ENCODE peak calls at places on chromosome 13, in eight cellular contexts. S is Panc1, C is fibroblast of pulmonary artery, Z is A549, U is fibroblast of the aortic adventitia, W is choroid plexus epithelial cell, P is ovary, D is fibroblast of lung. Y is an unnamed sample.
A peak's percentile ranks its signal among the peaks of the same experiment; 100 is the strongest.

GRCh38 chr13:34587586-34587985 is 354.5 kb upstream of the NBEA start:
- DNase-seq in S (no peak), C (no peak), Z (no peak), U (no peak), W (peak; percentile 22), P (no peak), D (no peak), Y (no peak)

GRCh38 chr13:93775507-93776108 is 549.0 kb downstream of the GPC6 start:
- DNase-seq in S (no peak), C (peak; percentile 67), Z (no peak), U (peak; percentile 76), W (peak; percentile 85), P (no peak), D (peak; percentile 66), Y (peak; percentile 78)

GRCh38 chr13:111365149-111366005 is 44.9 kb downstream of the TEX29 start:
- DNase-seq in S (no peak), C (no peak), Z (no peak), U (no peak), W (no peak), P (no peak), D (no peak), Y (no peak)

GRCh38 chr13:75173457-75174356 is 308.3 kb downstream of the TBC1D4 start:
- DNase-seq in S (no peak), C (no peak), Z (peak; percentile 78), U (no peak), W (no peak), P (no peak), D (no peak), Y (no peak)

GRCh38 chr13:99012539-99012938 is 34.7 kb upstream of the DOCK9 start:
- DNase-seq in S (no peak), C (no peak), Z (no peak), U (no peak), W (no peak), P (no peak), D (no peak), Y (no peak)

GRCh38 chr13:80604094-80604493 is 263.2 kb upstream of the SPRY2 start:
- DNase-seq in S (no peak), C (peak; percentile 52), Z (no peak), U (peak; percentile 37), W (peak; percentile 17), P (no peak), D (no peak), Y (no peak)

GRCh38 chr13:75788494-75788991 is 152.4 kb downstream of the LMO7 start:
- DNase-seq in S (no peak), C (peak; percentile 76), Z (peak; percentile 48), U (peak; percentile 92), W (peak; percentile 83), P (no peak), D (peak; percentile 90), Y (peak; percentile 75)

GRCh38 chr13:106276876-106277275 is 258.6 kb downstream of the EFNB2 start:
- DNase-seq in S (no peak), C (no peak), Z (no peak), U (no peak), W (no peak), P (no peak), D (no peak), Y (peak; percentile 58)

GRCh38 chr13:52848455-52849190 is at the start of gene PCDH8:
- DNase-seq in S (no peak), C (no peak), Z (no peak), U (no peak), W (no peak), P (no peak), D (no peak), Y (no peak)

GRCh38 chr13:113427562-113428468 is 25.5 kb downstream of the ADPRHL1 start:
- DNase-seq in S (no peak), C (no peak), Z (no peak), U (peak; percentile 52), W (peak; percentile 63), P (no peak), D (peak; percentile 57), Y (no peak)

GRCh38 chr13:94427313-94427712 is 52.2 kb downstream of the DCT start:
- DNase-seq in S (no peak), C (no peak), Z (no peak), U (no peak), W (no peak), P (no peak), D (no peak), Y (no peak)

GRCh38 chr13:34369925-34370324 is 552.0 kb downstream of the RFC3 start:
- DNase-seq in S (no peak), C (no peak), Z (no peak), U (no peak), W (no peak), P (no peak), D (no peak), Y (no peak)

GRCh38 chr13:51057001-51057400 is 54.1 kb downstream of the C13orf42 start:
- DNase-seq in S (no peak), C (no peak), Z (no peak), U (no peak), W (no peak), P (no peak), D (no peak), Y (no peak)

GRCh38 chr13:96020155-96020575 is 33.0 kb downstream of the UGGT2 start:
- DNase-seq in S (peak; percentile 30), C (peak; percentile 88), Z (peak; percentile 67), U (peak; percentile 83), W (peak; percentile 93), P (no peak), D (peak; percentile 80), Y (peak; percentile 79)
- TF ChIP-seq CTCF in S (peak; percentile 71), C (peak; percentile 75), Z (peak; percentile 50), U (peak; percentile 71), W (peak; percentile 83), P (no peak), D (peak; percentile 69), Y (peak; percentile 73)

DNA sequence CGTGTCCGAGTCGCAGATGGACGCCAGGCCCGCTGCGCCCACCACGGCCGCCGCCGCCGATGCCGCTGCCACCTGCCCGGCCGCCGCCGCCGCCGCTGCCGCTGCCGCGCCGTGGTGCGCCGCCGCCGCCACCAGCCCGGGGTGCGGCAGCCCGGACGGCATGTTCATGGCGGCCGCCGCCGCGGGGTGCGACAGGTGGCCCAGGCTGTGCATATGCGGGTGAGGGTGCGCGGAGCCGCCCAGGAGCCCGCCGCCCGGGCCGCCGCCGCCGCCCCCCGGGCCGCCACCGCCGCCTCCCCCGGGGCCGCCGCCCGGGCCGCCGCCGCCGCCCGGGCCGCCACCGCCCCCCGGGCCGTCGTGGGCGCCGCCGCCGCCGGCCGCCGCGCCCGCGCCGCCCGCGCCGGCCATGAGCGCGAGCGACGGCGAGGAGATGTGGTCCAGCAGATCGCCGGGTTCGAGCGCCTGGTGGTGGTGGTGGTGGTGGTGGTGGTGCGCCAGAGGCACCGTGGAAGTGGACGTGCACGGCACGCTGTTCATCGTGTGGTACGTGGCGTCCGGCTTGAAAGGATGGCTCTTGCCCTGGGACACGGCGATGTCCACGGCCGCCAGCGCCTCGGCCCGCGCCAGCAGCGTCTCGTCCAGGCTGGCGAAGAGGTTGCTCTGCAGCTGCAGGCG is 1.3 kb downstream of the POU4F1 start:
- DNase-seq in S (no peak), C (no peak), Z (no peak), U (no peak), W (no peak), P (no peak), D (no peak), Y (no peak)
- H3K4me3 ChIP-seq in S (no peak overlapping the region), C (no peak overlapping the region), Z (no peak overlapping the region), U (no peak overlapping the region), W (no peak overlapping the region), P (no peak overlapping the region), D (no peak overlapping the region), Y (no peak overlapping the region)

DNA sequence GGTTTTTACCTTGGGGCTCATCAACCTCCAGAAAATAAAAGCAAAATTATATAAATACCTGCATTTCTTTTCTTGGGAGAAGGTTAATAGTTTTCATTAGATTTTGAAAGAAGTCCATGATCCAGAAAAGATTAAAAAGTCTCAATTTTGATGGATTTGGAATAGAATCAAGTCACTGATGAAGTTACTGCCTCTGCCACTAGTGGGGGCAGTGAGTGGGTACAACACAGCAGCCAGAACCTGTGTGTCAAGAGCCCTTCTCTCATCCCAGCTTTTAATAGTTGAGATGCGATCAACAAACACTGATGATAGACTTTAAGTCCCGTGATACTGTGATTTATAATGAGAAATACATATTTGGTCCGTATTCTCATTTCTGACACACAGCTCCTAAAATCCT is 686.7 kb downstream of the DIAPH3 start:
- DNase-seq in S (no peak), C (no peak), Z (peak; percentile 6), U (no peak), W (peak; percentile 35), P (no peak), D (no peak), Y (no peak)
- TF ChIP-seq CTCF in S (peak; percentile 17), C (peak; percentile 49), Z (no peak), U (peak; percentile 22), W (peak; percentile 63), P (no peak), D (peak; percentile 35), Y (peak; percentile 31)

GRCh38 chr13:84303035-84303434 is 420.8 kb upstream of the SLITRK1 start:
- DNase-seq in S (no peak), C (no peak), Z (no peak), U (no peak), W (no peak), P (no peak), D (no peak), Y (no peak)
- H3K4me3 ChIP-seq in S (no peak overlapping the region), C (no peak overlapping the region), Z (no peak overlapping the region), U (no peak overlapping the region), W (no peak overlapping the region), P (no peak overlapping the region), D (no peak overlapping the region), Y (no peak overlapping the region)

GRCh38 chr13:100519626-100520025 is 69.0 kb downstream of the GGACT start:
- DNase-seq in S (no peak), C (no peak), Z (no peak), U (no peak), W (no peak), P (no peak), D (no peak), Y (no peak)

GRCh38 chr13:100518394-100519062 is 70.1 kb downstream of the GGACT start:
- DNase-seq in S (no peak), C (no peak), Z (no peak), U (no peak), W (no peak), P (no peak), D (no peak), Y (no peak)

GRCh38 chr13:100523437-100523836 is 65.2 kb downstream of the GGACT start:
- DNase-seq in S (no peak), C (no peak), Z (no peak), U (no peak), W (no peak), P (no peak), D (no peak), Y (no peak)

GRCh38 chr13:100521912-100522490 is 66.6 kb downstream of the GGACT start:
- DNase-seq in S (no peak), C (no peak), Z (no peak), U (no peak), W (no peak), P (no peak), D (no peak), Y (no peak)

GRCh38 chr13:100520936-100521765 is 67.4 kb downstream of the GGACT start:
- DNase-seq in S (no peak), C (no peak), Z (no peak), U (no peak), W (peak; percentile 46), P (no peak), D (no peak), Y (peak; percentile 41)
- TF ChIP-seq CTCF in S (no peak), C (no peak), Z (no peak), U (no peak), W (peak; percentile 20), P (no peak), D (no peak), Y (no peak)

Y was measured in astrocyte of the spinal cord.